ENCODE peak calls at places on chromosomes 16 and 17, in seven cellular contexts. R is IMR-90, D is H9, X is trophoblast cell, V is H1, L is neuronal stem cell, N is mesenchymal stem cell. W is an unnamed sample. For H3K4me1, the result is how much of the 10 kb centered on the place peaks cover.

GRCh38 chr17:41329279-41329925 is 13.9 kb upstream of the KRTAP17-1 start:
- DNase-seq in R (peak), D (peak), X (peak), V (peak), L (peak), N (peak), W (peak)

GRCh38 chr17:45120558-45120957 is 11.8 kb downstream of the PLCD3 start:
- DNase-seq in R (no peak), D (no peak), X (no peak), V (no peak), L (no peak), N (no peak), W (no peak)

GRCh38 chr17:28472871-28473497 is 460 bp upstream of the SLC13A2 start:
- DNase-seq in R (no peak), D (no peak), X (no peak), V (no peak), L (no peak), N (no peak), W (no peak)

GRCh38 chr17:62998665-62999393 is 32.8 kb downstream of the TANC2 start:
- DNase-seq in R (no peak), D (no peak), X (peak), V (no peak), L (no peak), N (peak), W (peak)

GRCh38 chr17:49914096-49914490 is 54.9 kb upstream of the DLX4 start:
- DNase-seq in R (no peak), D (no peak), X (peak), V (no peak), L (no peak), N (no peak), W (no peak)

GRCh38 chr17:65061621-65062020 is 5.1 kb upstream of the GNA13 start:
- DNase-seq in R (no peak), D (no peak), X (no peak), V (no peak), L (no peak), N (no peak), W (peak)

GRCh38 chr17:3557768-3558583 is at the start of gene TRPV3:
- DNase-seq in R (no peak), D (peak), X (peak), V (no peak), L (no peak), N (no peak), W (no peak)

GRCh38 chr17:39822051-39822450 is 42.1 kb downstream of the IKZF3 start:
- DNase-seq in R (no peak), D (no peak), X (no peak), V (no peak), L (no peak), N (no peak), W (no peak)

GRCh38 chr17:16888413-16889087 is 83.4 kb downstream of the TNFRSF13B start:
- DNase-seq in R (no peak), D (peak), X (no peak), V (no peak), L (no peak), N (no peak), W (no peak)

GRCh38 chr17:17723354-17724261 is 42.4 kb downstream of the RAI1 start:
- DNase-seq in R (peak), D (peak), X (peak), V (no peak), L (no peak), N (peak), W (peak)

GRCh38 chr17:10742431-10742830 is 12.6 kb upstream of the TMEM220 start:
- DNase-seq in R (no peak), D (no peak), X (no peak), V (no peak), L (no peak), N (no peak), W (no peak)

GRCh38 chr17:82020874-82021727 is 1.6 kb downstream of the CENPX start:
- DNase-seq in R (peak), D (peak), X (peak), V (no peak), L (no peak), N (peak), W (peak)

GRCh38 chr16:70529051-70529777 is 5.6 kb downstream of the SF3B3 start:
- DNase-seq in R (peak), D (no peak), X (peak), V (no peak), L (no peak), N (peak), W (peak)

GRCh38 chr16:49923411-49923810 is 67.5 kb upstream of the ZNF423 start:
- DNase-seq in R (no peak), D (no peak), X (no peak), V (no peak), L (no peak), N (no peak), W (no peak)

GRCh38 chr17:83183150-83183820 is 103.9 kb downstream of the METRNL start:
- DNase-seq in R (no peak), D (peak), X (no peak), V (no peak), L (no peak), N (no peak), W (no peak)

GRCh38 chr17:42518046-42518754 is 17.8 kb upstream of the NAGLU start:
- DNase-seq in R (peak), D (peak), X (peak), V (no peak), L (no peak), N (peak), W (no peak)

GRCh38 chr17:31695456-31696090 is 163.5 kb downstream of the COPRS start:
- DNase-seq in R (peak), D (no peak), X (peak), V (no peak), L (no peak), N (peak), W (no peak)

GRCh38 chr16:83692224-83692623 is 115.6 kb upstream of the HSBP1 start:
- DNase-seq in R (no peak), D (no peak), X (no peak), V (no peak), L (no peak), N (no peak), W (no peak)

GRCh38 chr17:6913608-6914443 is 82.0 kb upstream of the ALOX12 start:
- DNase-seq in R (peak), D (peak), X (peak), V (peak), L (peak), N (peak), W (peak)

GRCh38 chr16:1958715-1959268 is 546 bp upstream of the NDUFB10 start:
- DNase-seq in R (no peak), D (no peak), X (no peak), V (no peak), L (no peak), N (no peak), W (no peak)

GRCh38 chr17:48757524-48757961 is 29.0 kb upstream of the HOXB13 start:
- DNase-seq in R (no peak), D (no peak), X (peak), V (no peak), L (no peak), N (no peak), W (no peak)

GRCh38 chr17:46976626-46977270 is 2.3 kb downstream of the RPRML start:
- DNase-seq in R (no peak), D (peak), X (peak), V (no peak), L (no peak), N (no peak), W (peak)

GRCh38 chr17:41647940-41648410 is 23.6 kb upstream of the KRT17 start:
- DNase-seq in R (peak), D (peak), X (peak), V (peak), L (peak), N (peak), W (peak)

GRCh38 chr17:82212331-82213250 is at the start of gene CCDC57:
- DNase-seq in R (peak), D (peak), X (peak), V (no peak), L (peak), N (peak), W (peak)

GRCh38 chr16:73002836-73003235 is 45.1 kb downstream of the ZFHX3 start:
- DNase-seq in R (peak), D (no peak), X (peak), V (no peak), L (no peak), N (peak), W (no peak)

GRCh38 chr16:15947983-15948509 is 1.4 kb upstream of the ABCC1 start:
- DNase-seq in R (no peak), D (no peak), X (no peak), V (no peak), L (no peak), N (no peak), W (no peak)

GRCh38 chr17:35094902-35095301 is 24.8 kb downstream of the RAD51D start:
- DNase-seq in R (peak), D (no peak), X (peak), V (no peak), L (no peak), N (peak), W (peak)

GRCh38 chr16:8866118-8866883 is 2.5 kb downstream of the CARHSP1 start:
- DNase-seq in R (no peak), D (peak), X (no peak), V (peak), L (peak), N (peak), W (peak)

GRCh38 chr17:32794533-32795246 is 82.2 kb downstream of the MYO1D start:
- DNase-seq in R (no peak), D (no peak), X (no peak), V (no peak), L (no peak), N (no peak), W (peak)

GRCh38 chr17:34665803-34666763 is 86.7 kb downstream of the TMEM132E start:
- DNase-seq in R (no peak), D (peak), X (no peak), V (no peak), L (no peak), N (no peak), W (peak)

GRCh38 chr16:84648595-84649510 is 542 bp downstream of the KLHL36 start:
- DNase-seq in R (no peak), D (no peak), X (peak), V (no peak), L (no peak), N (peak), W (no peak)

GRCh38 chr16:9309844-9310243 is 218.4 kb downstream of the HAPSTR1 start:
- DNase-seq in R (no peak), D (no peak), X (no peak), V (no peak), L (no peak), N (no peak), W (no peak)

GRCh38 chr17:62950067-62950466 is 16.0 kb upstream of the TANC2 start:
- DNase-seq in R (peak), D (no peak), X (peak), V (no peak), L (no peak), N (peak), W (peak)

GRCh38 chr17:77843878-77844260 is 114.6 kb upstream of the TNRC6C start:
- DNase-seq in R (no peak), D (no peak), X (no peak), V (no peak), L (no peak), N (no peak), W (no peak)

GRCh38 chr16:82241469-82242052 is 71.5 kb upstream of the MPHOSPH6 start:
- DNase-seq in R (no peak), D (peak), X (no peak), V (no peak), L (no peak), N (no peak), W (peak)
- H2AK5ac ChIP-seq in R (no peak), D (no peak), X (no peak), V (no peak), L (no peak), N (no peak), W (no peak)

DNA sequence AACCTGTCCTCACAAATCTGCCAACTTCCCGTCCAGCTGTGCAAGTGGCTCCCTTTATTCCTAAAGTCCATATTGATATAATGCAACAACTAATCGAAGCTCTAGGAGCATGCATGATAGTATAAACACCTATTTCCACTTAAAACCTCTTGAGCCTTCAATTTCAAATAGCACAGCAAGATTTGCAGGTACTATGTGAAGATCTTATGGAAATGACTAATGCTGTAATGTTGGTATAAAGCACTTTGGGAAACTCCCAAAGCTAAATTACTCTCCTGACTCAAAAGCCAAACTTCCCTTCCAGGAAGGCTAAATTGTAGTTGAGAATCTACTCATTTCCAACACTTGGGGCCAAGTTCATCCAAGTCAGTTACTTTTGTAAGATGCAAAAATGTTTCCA is 287.6 kb upstream of the CDH11 start:
- DNase-seq in R (peak), D (no peak), X (no peak), V (no peak), L (no peak), N (no peak), W (no peak)
- H3K4me1 ChIP-seq in R (under half), D (under half), X (under half), V (under half), L (under half), N (under half), W (under half)

DNA sequence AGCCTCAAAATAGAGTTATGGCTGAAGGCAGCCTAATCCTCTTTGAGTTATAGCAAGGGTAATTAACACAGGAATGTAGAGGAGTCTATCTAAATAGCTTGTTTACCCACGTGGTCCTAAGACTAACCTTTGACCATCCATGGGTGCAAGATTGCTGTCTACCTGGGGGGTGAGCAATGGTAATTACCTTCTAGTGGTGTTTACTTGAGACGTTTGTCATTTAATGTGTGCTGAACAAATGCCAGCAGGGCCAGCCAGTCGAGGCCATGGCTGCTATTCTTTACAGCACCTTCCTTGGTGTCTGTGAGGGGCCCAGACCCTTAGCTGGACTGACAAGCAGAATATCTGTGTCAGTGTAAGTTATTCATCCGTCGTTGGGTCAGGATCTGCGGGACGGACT is 13.9 kb upstream of the PRPSAP1 start:
- DNase-seq in R (no peak), D (no peak), X (no peak), V (no peak), L (no peak), N (no peak), W (no peak)
- H3K23ac ChIP-seq in R (no peak), D (no peak), X (no peak), V (no peak), L (no peak), N (no peak), W (no peak)

GRCh38 chr16:51166116-51166515 is 15.0 kb upstream of the SALL1 start:
- DNase-seq in R (no peak), D (no peak), X (no peak), V (no peak), L (no peak), N (no peak), W (no peak)
- H2AK5ac ChIP-seq in R (peak), D (no peak), X (no peak), V (peak), L (no peak), N (no peak), W (no peak)

DNA sequence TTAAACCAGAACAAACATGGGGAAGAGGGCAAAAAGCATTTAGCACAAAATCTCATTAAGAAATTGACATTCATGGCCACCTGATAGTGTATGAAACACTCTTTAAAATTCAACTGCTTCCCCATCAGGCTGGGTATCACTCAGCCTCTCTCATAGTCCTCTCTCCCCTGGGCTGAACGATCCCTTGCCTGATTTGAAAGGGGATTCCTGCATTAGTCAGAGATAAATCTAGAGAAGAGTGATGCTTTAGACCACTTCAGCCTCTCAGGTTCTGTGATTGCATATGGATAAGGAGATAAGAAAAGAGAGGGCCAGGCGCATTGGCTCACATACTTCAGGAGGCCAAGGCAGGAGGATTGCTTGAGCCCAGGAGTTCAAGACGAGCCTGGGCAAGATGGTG is 280.0 kb downstream of the SOX9 start:
- DNase-seq in R (peak), D (no peak), X (no peak), V (no peak), L (no peak), N (no peak), W (peak)
- H3K4me1 ChIP-seq in R (under half), D (under half), X (under half), V (under half), L (under half), N (under half), W (under half)

GRCh38 chr17:9007052-9007714 is 14.1 kb upstream of the NTN1 start:
- DNase-seq in R (no peak), D (no peak), X (no peak), V (no peak), L (no peak), N (no peak), W (no peak)

GRCh38 chr17:9011001-9011400 is 10.3 kb upstream of the NTN1 start:
- DNase-seq in R (no peak), D (no peak), X (no peak), V (no peak), L (no peak), N (no peak), W (no peak)

GRCh38 chr17:9006175-9006767 is 15.0 kb upstream of the NTN1 start:
- DNase-seq in R (no peak), D (no peak), X (no peak), V (no peak), L (no peak), N (no peak), W (no peak)

GRCh38 chr17:9009737-9010136 is 11.6 kb upstream of the NTN1 start:
- DNase-seq in R (no peak), D (no peak), X (peak), V (no peak), L (no peak), N (no peak), W (no peak)

DNA sequence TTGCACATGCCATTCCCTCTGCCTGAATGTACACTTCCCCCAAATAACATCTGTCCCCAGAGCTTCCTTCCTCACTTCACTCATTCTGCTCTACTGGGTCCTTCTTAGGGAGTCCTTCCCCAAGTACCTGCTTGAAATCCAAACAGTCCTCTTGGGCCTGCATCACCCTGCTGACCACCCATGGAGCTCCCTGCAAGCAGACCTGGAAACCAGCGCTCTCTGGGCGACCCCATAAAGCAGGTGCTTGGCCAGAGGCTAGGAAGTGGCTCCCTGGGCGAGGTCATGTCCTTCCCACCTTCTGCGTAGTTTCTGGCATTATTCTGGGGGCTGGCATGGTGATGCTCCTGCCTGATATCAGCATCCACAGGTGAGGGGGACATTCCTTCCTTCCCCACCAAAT is 12.2 kb upstream of the NTN1 start:
- DNase-seq in R (no peak), D (no peak), X (no peak), V (no peak), L (no peak), N (no peak), W (no peak)
- H3K23ac ChIP-seq in R (no peak), D (no peak), X (no peak), V (no peak), L (no peak), N (no peak), W (no peak)

GRCh38 chr16:14545346-14545884 is 84.6 kb downstream of the PARN start:
- DNase-seq in R (no peak), D (no peak), X (no peak), V (no peak), L (no peak), N (peak), W (no peak)
- H2AK5ac ChIP-seq in R (no peak), D (no peak), X (no peak), V (no peak), L (no peak), N (no peak), W (no peak)

GRCh38 chr16:57387598-57388354 is 15.5 kb downstream of the CX3CL1 start:
- DNase-seq in R (no peak), D (no peak), X (no peak), V (no peak), L (no peak), N (no peak), W (no peak)
- H3K4me1 ChIP-seq in R (under half), D (under half), X (under half), V (under half), L (under half), N (under half), W (under half)

DNA sequence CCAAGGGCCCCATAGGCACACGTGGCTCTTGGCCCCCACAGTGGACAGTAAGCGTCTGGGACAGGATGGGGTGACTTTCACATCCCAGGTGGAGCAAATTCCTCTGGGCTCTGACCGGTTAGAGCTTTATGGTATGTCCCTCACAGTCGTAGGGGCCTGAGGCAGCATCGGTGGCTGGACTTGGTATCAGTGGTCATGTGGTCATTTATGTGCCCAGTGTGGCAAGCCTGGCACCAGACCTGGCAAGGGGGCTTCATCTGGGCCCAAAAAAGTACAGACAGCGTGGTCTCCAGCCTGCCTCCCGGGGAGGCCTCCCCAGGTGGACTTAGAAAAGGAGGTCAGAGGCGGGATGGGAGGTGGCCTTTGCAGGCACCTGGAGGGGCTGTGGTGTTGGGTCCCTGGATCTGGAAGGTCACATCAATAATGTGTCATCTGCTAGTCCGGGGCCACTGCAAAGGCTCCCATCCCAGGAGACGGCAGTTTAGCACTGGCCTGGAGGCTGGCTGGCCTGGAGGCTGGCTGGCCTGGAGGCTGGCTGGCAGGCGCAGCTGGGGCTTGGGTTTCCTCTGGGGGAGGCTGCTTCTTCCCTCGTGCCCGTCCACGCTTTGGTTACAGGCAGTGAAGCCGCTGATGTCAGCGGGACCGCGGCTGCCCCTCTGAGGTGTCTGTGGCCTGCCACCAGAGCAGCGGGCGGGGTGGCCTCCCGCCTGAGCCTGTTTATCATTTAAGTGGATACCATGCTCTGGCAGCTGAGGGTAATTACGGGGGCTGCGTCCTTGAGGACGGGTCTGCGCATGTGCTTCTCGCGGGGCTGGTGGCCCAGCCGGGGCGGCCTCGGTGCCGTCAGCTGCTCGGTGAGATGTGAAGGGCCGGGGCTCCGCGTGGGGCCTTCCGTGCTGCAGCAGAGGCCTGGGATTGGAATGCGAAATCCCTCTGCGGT is 20.7 kb upstream of the CBX4 start:
- DNase-seq in R (no peak), D (no peak), X (no peak), V (no peak), L (no peak), N (no peak), W (no peak)
- H3K23ac ChIP-seq in R (no peak), D (no peak), X (no peak), V (no peak), L (peak), N (no peak), W (no peak)

GRCh38 chr16:3873482-3874173 is 6.9 kb downstream of the CREBBP start:
- DNase-seq in R (peak), D (no peak), X (peak), V (no peak), L (no peak), N (no peak), W (no peak)
- H2AK5ac ChIP-seq in R (peak), D (no peak), X (no peak), V (no peak), L (no peak), N (no peak), W (no peak)